ENCODE peak calls at places on chromosomes 7 and 10, in four cellular contexts. G is suprapubic skin, J is K562, Y is esophagus muscularis mucosa. Z is an unnamed sample.

GRCh38 chr10:126309193-126309592 is 79.1 kb downstream of the ADAM12 start:
- DNase-seq in G (no peak), J (no peak), Y (no peak), Z (no peak)

GRCh38 chr7:127252736-127253288 is at the start of gene GRM8:
- DNase-seq in G (no peak), J (peak), Y (no peak), Z (no peak)

GRCh38 chr7:112286294-112287086 is 80.0 kb downstream of the ZNF277 start:
- DNase-seq in G (no peak), J (no peak), Y (no peak), Z (no peak)

GRCh38 chr7:620052-620451 is 100.4 kb upstream of the PDGFA start:
- DNase-seq in G (no peak), J (peak), Y (no peak), Z (no peak)

GRCh38 chr10:99784025-99784730 is 1.7 kb downstream of the ABCC2 start:
- DNase-seq in G (no peak), J (peak), Y (no peak), Z (no peak)

GRCh38 chr7:150631084-150631824 is 931 bp downstream of the GIMAP6 start:
- DNase-seq in G (no peak), J (no peak), Y (no peak), Z (peak)

GRCh38 chr10:974038-974784 is 14.0 kb upstream of the GTPBP4 start:
- DNase-seq in G (no peak), J (no peak), Y (no peak), Z (peak)

GRCh38 chr7:141874787-141875186 is 33.5 kb upstream of the PRSS37 start:
- DNase-seq in G (no peak), J (no peak), Y (no peak), Z (peak)

GRCh38 chr7:51121945-51122425 is 194.6 kb downstream of the COBL start:
- DNase-seq in G (no peak), J (no peak), Y (peak), Z (peak)

GRCh38 chr7:128235469-128235868 is 5.6 kb upstream of the LEP start:
- DNase-seq in G (no peak), J (no peak), Y (no peak), Z (no peak)

DNA sequence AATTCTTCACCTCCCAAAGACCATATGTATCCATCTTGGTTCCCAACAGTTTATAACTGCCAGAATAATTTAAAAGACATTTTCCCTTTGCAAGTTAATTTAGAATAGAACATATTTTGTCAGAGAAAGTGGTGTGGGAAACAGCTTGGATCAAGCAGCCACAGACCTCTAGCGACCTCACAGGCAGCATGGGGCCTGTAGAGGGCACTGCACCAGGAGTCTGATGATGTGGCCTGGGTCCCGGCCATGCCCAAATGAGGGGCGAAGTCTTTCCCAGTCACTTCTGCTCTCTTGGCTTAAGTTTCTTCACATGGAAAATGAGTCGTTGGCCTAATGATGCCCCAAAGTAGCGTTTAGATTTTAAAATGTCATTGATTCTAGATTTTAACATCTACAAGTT is 243.2 kb downstream of the SDK1 start:
- DNase-seq in G (no peak), J (no peak), Y (no peak), Z (peak)
- TF ChIP-seq CTCF in G (no peak), J (peak), Y (no peak), Z (no peak)

GRCh38 chr10:121457729-121458128 is 140.5 kb downstream of the FGFR2 start:
- DNase-seq in G (no peak), J (no peak), Y (no peak), Z (no peak)

GRCh38 chr10:121460733-121461132 is 137.5 kb downstream of the FGFR2 start:
- DNase-seq in G (no peak), J (no peak), Y (no peak), Z (no peak)

GRCh38 chr10:121459765-121460453 is 138.3 kb downstream of the FGFR2 start:
- DNase-seq in G (no peak), J (no peak), Y (no peak), Z (no peak)

GRCh38 chr10:121461307-121461706 is 136.9 kb downstream of the FGFR2 start:
- DNase-seq in G (no peak), J (no peak), Y (no peak), Z (no peak)

GRCh38 chr10:121459279-121459764 is 138.9 kb downstream of the FGFR2 start:
- DNase-seq in G (no peak), J (no peak), Y (no peak), Z (no peak)
- TF ChIP-seq POLR2AphosphoS5 in G (no peak), J (no peak), Y (no peak), Z (no peak)

DNA sequence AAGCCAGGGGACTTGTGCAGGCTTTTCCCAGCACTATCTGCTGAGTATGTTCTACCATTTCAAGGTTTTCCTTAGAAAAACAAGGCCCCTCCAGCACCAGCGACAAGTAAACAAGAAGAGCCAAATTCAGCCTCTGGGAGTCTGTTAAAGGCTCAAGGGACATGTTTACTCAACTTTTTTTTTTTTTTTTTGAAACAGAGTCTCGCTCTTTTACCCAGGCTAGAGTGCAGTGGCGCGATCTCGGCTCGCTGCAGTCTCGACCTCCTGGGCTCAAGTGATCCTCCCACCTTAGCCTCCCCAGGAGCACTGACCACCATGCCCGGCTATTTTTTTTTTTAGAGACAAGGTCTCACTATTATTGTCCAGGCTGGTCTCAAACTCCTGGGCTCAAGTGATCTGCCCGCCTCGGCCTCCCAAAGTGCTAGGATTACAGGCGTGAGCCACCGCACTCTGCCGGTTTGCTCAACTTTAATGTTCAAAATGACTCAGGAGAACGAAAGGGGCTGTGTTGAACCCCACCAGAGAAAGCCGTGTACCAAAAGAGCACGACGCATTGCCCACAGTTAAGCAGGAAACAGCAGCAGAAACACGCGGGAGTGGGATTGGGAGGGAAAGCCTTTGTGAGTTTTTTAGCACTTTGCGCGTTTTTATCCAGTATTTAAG is 773 bp downstream of the PRDX3 start:
- DNase-seq in G (no peak), J (no peak), Y (no peak), Z (no peak)
- TF ChIP-seq EP300 in G (no peak), J (no peak), Y (no peak), Z (no peak)

GRCh38 chr7:129825554-129826267 is 127.0 kb downstream of the UBE2H start:
- DNase-seq in G (peak), J (peak), Y (peak), Z (peak)
- TF ChIP-seq CTCF in G (peak), J (no peak), Y (no peak), Z (peak)

DNA sequence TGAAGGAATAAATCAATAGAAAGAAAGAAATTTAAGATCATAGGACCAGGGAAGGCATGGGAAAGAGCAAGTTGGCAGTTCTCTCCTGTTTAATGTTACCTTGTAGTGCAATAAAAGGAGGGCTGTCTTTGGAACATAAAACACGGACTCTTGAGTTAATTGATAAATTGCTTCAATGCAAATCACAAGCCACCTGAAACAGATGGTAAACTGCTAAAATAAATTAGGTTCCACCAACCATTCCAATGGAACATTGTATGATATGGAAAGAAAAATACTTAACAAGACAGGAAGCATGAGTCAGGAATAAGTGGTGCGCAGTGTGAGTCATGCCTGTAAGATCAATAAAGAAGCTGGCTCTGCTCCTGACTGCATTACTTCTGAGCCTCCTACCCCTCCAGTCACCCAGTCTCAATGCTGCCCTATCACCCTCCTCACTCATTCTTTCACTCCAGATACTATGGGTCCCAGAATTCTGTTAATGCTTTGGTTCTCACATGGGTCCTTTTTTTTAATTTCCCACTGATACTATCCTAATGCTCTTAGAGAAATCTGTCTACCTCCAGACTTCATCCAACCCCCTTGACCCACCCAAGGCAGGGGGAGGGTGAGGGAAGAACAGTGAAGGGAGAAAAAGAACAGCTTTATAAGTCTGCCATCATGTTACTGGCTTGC is 78.9 kb downstream of the LRRC17 start:
- DNase-seq in G (no peak), J (peak), Y (peak), Z (peak)
- TF ChIP-seq POLR2AphosphoS5 in G (no peak), J (peak), Y (no peak), Z (no peak)

GRCh38 chr7:28856656-28857055 is 101.5 kb downstream of the TRIL start:
- DNase-seq in G (no peak), J (no peak), Y (no peak), Z (no peak)

GRCh38 chr7:28854750-28855074 is 103.4 kb downstream of the TRIL start:
- DNase-seq in G (no peak), J (no peak), Y (no peak), Z (no peak)

GRCh38 chr7:28853834-28854749 is 104.0 kb downstream of the TRIL start:
- DNase-seq in G (peak), J (peak), Y (peak), Z (peak)

GRCh38 chr7:28853150-28853549 is 105.0 kb downstream of the TRIL start:
- DNase-seq in G (no peak), J (no peak), Y (no peak), Z (no peak)

DNA sequence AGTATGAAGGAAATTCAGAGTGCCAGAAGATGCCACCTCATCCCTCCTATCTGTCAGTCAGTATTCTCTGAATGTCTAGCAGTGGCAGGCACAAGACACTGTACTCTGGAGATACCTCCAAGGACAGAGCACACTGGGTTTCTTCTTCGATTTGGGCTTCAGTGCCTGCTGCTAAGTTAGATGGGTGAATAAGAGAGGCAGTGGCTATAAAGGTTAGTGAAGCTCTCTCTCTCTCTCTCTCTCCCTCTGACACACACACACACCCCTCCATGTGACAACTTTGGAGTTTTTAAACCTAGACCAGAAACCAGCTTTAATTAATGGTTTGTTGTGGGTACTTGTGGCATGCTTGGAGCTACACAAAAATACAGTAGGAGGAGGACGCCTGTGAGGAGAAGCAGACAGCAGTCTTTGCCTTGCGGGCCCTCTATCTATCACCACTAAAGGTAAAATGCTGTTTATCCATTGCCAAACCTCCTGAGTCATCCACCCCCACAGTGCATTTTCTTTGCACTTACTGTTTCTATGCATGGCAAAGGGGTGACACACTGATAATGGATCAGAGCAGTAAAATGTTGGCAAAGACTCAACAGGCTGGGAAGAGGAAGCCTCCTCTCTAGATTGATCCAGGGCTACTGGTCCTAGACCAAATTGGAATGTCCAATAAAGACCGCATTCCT is 102.5 kb downstream of the TRIL start:
- DNase-seq in G (no peak), J (peak), Y (peak), Z (no peak)
- TF ChIP-seq EP300 in G (no peak), J (no peak), Y (no peak), Z (no peak)

GRCh38 chr10:97867220-97867800 is 17.7 kb downstream of the GOLGA7B start:
- DNase-seq in G (no peak), J (no peak), Y (no peak), Z (no peak)

GRCh38 chr10:97868134-97868685 is 18.6 kb downstream of the GOLGA7B start:
- DNase-seq in G (no peak), J (no peak), Y (no peak), Z (no peak)

GRCh38 chr10:97866524-97867219 is 17.0 kb downstream of the GOLGA7B start:
- DNase-seq in G (no peak), J (no peak), Y (no peak), Z (no peak)

GRCh38 chr10:97870990-97871389 is 21.3 kb downstream of the GOLGA7B start:
- DNase-seq in G (no peak), J (no peak), Y (no peak), Z (no peak)

DNA sequence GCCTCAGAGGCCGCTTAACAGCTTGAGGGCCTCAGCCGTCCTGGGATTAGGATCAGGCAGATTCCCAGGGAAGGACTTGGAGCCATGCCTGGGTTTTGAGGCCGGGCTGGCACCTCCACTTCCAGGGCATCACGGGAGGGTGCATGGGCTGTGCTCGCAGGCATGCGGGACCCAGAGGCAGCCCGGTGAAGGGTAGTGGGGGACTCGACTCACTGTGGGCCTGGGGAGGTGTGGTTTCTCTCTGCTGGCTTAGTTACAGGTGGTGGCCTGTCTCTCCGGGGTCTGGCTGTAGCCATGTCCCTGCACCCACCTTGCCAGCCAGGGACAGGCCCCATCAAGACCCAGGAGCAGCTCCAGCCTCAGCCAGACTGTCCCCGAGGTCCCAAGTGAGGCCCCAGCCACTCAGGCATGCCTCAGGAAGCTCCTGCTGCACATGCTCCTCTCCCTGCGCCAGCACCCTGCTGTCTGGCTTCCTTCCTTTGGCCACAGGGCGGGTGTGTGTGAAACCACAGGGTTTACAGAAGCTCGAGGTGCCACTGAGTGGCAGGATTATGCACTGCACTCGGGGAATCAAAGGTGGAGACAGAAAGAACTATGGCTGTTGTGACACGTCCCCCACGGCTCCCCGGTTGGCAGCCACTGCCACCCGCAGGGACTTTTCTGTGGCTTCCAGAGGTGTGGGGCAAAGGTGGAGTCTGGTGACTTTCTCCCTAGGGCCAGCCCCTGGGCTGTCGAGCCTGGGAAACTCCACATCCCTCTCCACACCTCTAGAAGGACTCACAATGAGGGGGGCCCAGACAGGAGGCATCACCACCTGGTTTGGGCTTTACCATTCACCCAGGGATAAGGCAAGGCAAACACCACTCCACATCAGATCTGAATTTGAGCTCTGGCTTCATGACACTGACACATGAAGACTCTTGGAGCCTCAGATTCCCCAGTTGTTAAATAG is 19.7 kb downstream of the GOLGA7B start:
- DNase-seq in G (peak), J (peak), Y (no peak), Z (peak)
- TF ChIP-seq CTCF in G (peak), J (peak), Y (peak), Z (peak)

GRCh38 chr7:100154651-100155491 is 3.7 kb downstream of the TRAPPC14 start:
- DNase-seq in G (no peak), J (no peak), Y (no peak), Z (peak)
- TF ChIP-seq POLR2AphosphoS5 in G (no peak), J (peak), Y (no peak), Z (no peak)

DNA sequence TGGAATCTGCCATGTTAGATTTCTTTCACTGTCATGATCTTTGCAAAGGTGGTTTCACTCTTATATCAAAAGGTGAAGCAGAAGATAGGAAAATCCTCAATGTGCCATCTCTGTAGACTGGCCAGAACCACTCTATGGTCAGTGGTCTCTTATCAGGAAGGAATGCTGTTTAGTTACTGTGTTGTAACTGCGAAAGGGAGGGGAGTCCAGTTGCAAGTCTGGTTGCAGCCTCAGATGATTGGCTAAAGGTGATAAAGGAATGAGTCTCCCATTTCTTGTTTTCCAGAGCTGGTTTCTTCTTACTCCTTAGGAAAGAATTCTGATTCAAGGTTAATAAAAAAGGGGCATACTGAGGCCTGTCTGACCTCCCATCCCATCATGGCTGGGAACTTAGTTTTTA is 58.2 kb upstream of the ICA1 start:
- DNase-seq in G (no peak), J (no peak), Y (no peak), Z (no peak)
- TF ChIP-seq EP300 in G (no peak), J (no peak), Y (no peak), Z (no peak)

DNA sequence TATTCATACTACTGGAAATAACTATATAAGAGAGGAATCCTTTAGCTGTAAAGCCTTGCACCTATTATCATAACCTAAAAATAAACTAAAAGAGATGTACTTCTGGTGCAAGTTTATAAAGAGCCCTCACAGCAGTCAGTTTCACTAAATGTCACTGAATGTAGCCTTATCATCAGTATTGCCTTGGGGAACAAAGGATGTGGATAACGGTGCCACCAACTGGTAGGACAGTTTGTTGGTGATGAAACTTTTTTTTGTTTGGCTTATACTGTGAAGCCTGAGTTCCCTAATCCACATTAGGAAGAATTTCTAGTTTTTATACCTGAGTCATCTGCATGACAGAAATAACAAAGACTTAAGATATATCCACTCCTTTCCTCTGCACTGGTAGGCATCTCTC is 117.9 kb upstream of the COL1A2 start:
- DNase-seq in G (no peak), J (no peak), Y (no peak), Z (no peak)
- TF ChIP-seq CTCF in G (no peak), J (no peak), Y (peak), Z (peak)